ENCODE peak calls at places on chromosome 21, in four cellular contexts. E is HepG2, K is H1, J is GM12878. S is an unnamed sample. For H3K9me3, the result is how much of the 10 kb centered on the place peaks cover.

GRCh38 chr21:14759285-14759684 is 213.2 kb upstream of the SAMSN1 start:
- DNase-seq in J (no peak), E (no peak), K (no peak), S (no peak)

GRCh38 chr21:38668501-38668900 is 137.2 kb upstream of the ETS2 start:
- DNase-seq in J (no peak), K (no peak), E (no peak), S (no peak)

GRCh38 chr21:38380391-38381137 is 117.7 kb downstream of the ERG start:
- DNase-seq in J (no peak), E (no peak), K (no peak), S (no peak)

GRCh38 chr21:38813554-38813953 is 7.8 kb downstream of the ETS2 start:
- DNase-seq in K (no peak), J (no peak), E (no peak), S (no peak)

GRCh38 chr21:38839683-38840286 is 34.1 kb downstream of the ETS2 start:
- DNase-seq in K (no peak), J (no peak), E (no peak), S (no peak)

GRCh38 chr21:41429925-41430491 is 4.0 kb downstream of the MX1 start:
- DNase-seq in J (no peak), E (no peak), K (no peak), S (no peak)

GRCh38 chr21:41171210-41171609 is 3.2 kb downstream of the BACE2 start:
- DNase-seq in E (no peak), K (no peak), J (no peak), S (no peak)

GRCh38 chr21:16309250-16309971 is 579.6 kb downstream of the USP25 start:
- DNase-seq in E (no peak), K (no peak), J (no peak), S (no peak)

GRCh38 chr21:31397939-31398338 is 53.9 kb upstream of the TIAM1 start:
- DNase-seq in E (no peak), K (no peak), J (no peak), S (peak)

DNA sequence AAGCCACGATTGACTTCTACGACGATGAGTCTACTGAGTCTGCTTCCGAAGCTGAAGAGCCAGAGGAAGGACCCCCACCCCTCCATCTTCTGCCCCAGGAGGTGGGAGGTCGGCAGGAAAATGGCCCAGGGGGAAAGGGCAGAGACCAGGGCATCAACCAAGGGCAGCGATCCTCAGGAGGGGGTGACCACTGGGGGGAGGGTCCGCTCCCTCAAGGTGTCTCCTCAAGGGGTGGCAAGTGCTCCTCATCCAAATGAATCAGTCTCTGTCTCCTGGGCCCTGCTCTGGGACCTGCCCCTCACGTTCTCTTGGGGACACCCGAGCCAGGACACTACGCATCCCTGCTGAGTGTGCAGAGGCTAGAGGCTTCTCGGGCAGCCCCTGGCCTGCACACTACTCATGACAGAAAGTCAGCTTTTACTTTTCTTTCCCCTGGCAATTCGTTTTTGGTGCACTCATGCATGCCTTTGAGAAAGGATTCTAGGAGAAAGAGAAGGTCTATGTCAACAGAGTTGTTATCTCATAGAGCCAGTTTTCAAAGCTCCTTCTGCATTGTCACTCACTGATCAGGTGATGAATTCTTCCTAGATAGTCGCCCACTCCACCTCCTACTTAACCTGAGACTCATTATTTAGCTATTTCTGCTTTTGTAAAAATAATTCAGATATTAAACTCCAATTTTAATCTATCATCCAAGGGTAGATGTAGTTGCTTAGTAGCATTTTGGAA is 11.6 kb downstream of the RIPPLY3 start:
- DNase-seq in K (no peak), E (no peak), J (no peak), S (no peak)
- H3K4me3 ChIP-seq in K (no peak), E (no peak), J (no peak), S (no peak)

GRCh38 chr21:36156339-36156814 is 247 bp upstream of the DOP1B start:
- DNase-seq in J (peak), E (peak), K (peak), S (peak)

GRCh38 chr21:36159356-36159921 is 2.8 kb downstream of the DOP1B start:
- DNase-seq in E (no peak), K (no peak), J (no peak), S (no peak)

GRCh38 chr21:36156815-36157670 is at the start of gene DOP1B:
- DNase-seq in J (no peak), K (no peak), E (no peak), S (no peak)

GRCh38 chr21:36160850-36161178 is 4.2 kb downstream of the DOP1B start:
- DNase-seq in E (no peak), K (no peak), J (no peak), S (no peak)

GRCh38 chr21:36155603-36156338 is 853 bp upstream of the DOP1B start:
- DNase-seq in E (no peak), K (no peak), J (no peak), S (no peak)
- TF ChIP-seq SUZ12 in E (no peak), K (peak), J (no peak), S (peak)

GRCh38 chr21:37101384-37101783 is 28.3 kb downstream of the TTC3 start:
- DNase-seq in J (no peak), K (no peak), E (no peak), S (no peak)

DNA sequence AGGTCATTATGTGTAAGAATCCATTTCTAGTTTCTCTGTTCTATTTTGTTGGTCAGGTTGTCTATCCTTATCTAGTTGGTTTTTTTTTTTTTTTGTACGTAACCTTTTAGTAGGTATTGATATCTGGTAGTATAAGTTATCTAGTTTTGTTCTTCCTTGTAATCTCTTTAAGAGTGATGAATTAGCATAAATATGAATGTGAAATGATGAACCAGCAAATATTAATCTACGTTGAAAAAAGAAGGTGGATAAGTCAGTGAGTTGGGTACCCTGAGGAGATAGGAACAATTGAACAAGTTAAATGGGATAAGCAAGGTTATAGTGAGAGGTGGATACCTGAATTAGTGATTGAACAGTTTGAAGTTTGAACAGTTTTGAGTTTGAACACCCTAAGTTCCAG is 33.9 kb downstream of the TTC3 start:
- DNase-seq in E (no peak), K (no peak), J (no peak), S (no peak)
- H3K9me3 ChIP-seq in E (under half), K (under half), J (under half), S (under half)

GRCh38 chr21:32456497-32456918 is 44.0 kb downstream of the EVA1C start:
- DNase-seq in E (no peak), K (no peak), J (no peak), S (no peak)

GRCh38 chr21:32457360-32457840 is 44.9 kb downstream of the EVA1C start:
- DNase-seq in E (peak), J (no peak), K (no peak), S (no peak)

GRCh38 chr21:32448803-32449594 is 36.5 kb downstream of the EVA1C start:
- DNase-seq in J (no peak), K (no peak), E (no peak), S (no peak)

GRCh38 chr21:32455548-32455947 is 43.0 kb downstream of the EVA1C start:
- DNase-seq in E (no peak), J (no peak), K (no peak), S (no peak)

DNA sequence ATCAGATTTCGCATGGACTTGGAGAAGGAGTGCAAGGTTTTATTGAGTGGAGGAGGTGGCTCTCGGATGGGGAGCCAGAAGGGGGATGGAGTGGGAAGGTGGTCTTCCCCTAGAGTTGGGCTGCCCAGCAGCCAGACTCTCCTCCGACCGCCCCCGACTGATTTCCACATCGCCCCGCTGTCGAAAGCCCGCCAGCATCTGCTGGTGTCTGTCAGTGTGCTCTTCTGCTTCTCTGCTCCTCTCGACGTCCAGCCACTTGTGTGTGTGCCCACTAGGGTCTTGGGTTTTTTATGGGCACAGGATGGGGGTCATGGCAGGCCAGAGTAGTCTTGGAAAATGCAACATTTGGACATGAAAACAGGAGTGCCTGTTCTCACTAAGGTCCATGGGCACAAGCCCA is 40.1 kb downstream of the EVA1C start:
- DNase-seq in J (no peak), K (no peak), E (no peak), S (no peak)
- H3K4me3 ChIP-seq in J (no peak), K (no peak), E (no peak), S (no peak)

DNA sequence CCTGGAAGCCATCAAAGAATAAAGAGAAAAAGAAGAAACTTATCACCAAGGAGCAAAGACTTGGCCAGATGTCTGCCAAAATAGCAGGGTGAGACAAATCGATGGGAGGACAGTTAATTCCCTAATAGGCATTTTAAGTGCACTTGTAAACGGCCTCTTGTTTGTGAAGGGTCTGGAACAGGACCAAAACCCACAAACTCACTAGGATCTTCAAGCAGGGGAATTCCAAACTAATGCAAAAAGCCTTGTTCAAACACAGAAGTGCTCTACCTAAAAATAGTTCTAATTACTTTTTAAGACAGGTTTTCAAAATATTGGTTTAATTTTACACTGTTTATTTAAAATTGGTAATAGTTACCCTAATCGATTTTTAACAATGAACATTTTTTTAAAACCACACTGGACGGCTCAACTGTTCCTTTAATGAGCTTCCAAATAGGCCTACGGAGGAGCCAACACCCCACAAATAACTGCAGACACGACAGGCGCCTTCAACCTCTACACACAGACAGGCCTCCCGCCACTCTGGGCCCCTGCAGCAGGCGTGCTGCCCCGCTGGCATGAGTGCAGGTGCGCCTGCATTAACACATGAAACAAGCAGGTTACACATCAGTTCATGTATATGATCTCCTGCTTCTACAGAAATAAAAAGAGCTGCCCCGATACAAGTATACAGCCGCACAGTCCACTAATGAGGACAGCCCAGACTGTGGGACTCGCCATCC is 15.8 kb downstream of the UBE2G2 start:
- DNase-seq in K (no peak), E (no peak), J (no peak), S (no peak)
- TF ChIP-seq SUZ12 in K (no peak), E (no peak), J (no peak), S (no peak)

S was measured in NT2/D1.